ENCODE peak calls at places on chromosomes 4 and X, in ten cellular contexts. One of them, this sample, is unnamed.

GRCh38 chr4:179361978-179362486 is 1919.8 kb upstream of the AGA start:
- DNase-seq in astrocyte: no peak
- DNase-seq in effector CD4-positive, alpha-beta T cell: no peak
- DNase-seq in RWPE1: no peak
- DNase-seq in adipocyte: no peak
- DNase-seq in AG09319: no peak
- DNase-seq in GM13976: no peak
- DNase-seq in left colon: no peak
- DNase-seq in PC-3: no peak
- DNase-seq in kidney epithelial cell: no peak
- DNase-seq in this sample: no peak

GRCh38 chr4:22238742-22239141 is 277.1 kb downstream of the ADGRA3 start:
- DNase-seq in astrocyte: no peak
- DNase-seq in effector CD4-positive, alpha-beta T cell: no peak
- DNase-seq in RWPE1: no peak
- DNase-seq in adipocyte: no peak
- DNase-seq in AG09319: no peak
- DNase-seq in GM13976: no peak
- DNase-seq in left colon: peak
- DNase-seq in PC-3: no peak
- DNase-seq in kidney epithelial cell: no peak
- DNase-seq in this sample: peak

GRCh38 chr4:1192493-1193205 is 20.3 kb upstream of the SPON2 start:
- DNase-seq in astrocyte: no peak
- DNase-seq in effector CD4-positive, alpha-beta T cell: no peak
- DNase-seq in RWPE1: no peak
- DNase-seq in adipocyte: no peak
- DNase-seq in AG09319: no peak
- DNase-seq in GM13976: no peak
- DNase-seq in left colon: peak
- DNase-seq in PC-3: no peak
- DNase-seq in kidney epithelial cell: no peak
- DNase-seq in this sample: no peak

GRCh38 chr4:8539661-8540060 is 40.5 kb upstream of the GPR78 start:
- DNase-seq in astrocyte: no peak
- DNase-seq in effector CD4-positive, alpha-beta T cell: no peak
- DNase-seq in RWPE1: no peak
- DNase-seq in adipocyte: no peak
- DNase-seq in AG09319: no peak
- DNase-seq in GM13976: no peak
- DNase-seq in left colon: no peak
- DNase-seq in PC-3: no peak
- DNase-seq in kidney epithelial cell: no peak
- DNase-seq in this sample: no peak

GRCh38 chrX:111829345-111829744 is 46.6 kb upstream of the TRPC5OS start:
- DNase-seq in astrocyte: no peak
- DNase-seq in effector CD4-positive, alpha-beta T cell: no peak
- DNase-seq in RWPE1: no peak
- DNase-seq in adipocyte: no peak
- DNase-seq in AG09319: no peak
- DNase-seq in GM13976: no peak
- DNase-seq in left colon: no peak
- DNase-seq in PC-3: no peak
- DNase-seq in kidney epithelial cell: no peak
- DNase-seq in this sample: no peak

GRCh38 chrX:47644557-47645091 is 5.7 kb downstream of the ELK1 start:
- DNase-seq in astrocyte: no peak
- DNase-seq in effector CD4-positive, alpha-beta T cell: no peak
- DNase-seq in RWPE1: no peak
- DNase-seq in adipocyte: no peak
- DNase-seq in AG09319: no peak
- DNase-seq in GM13976: no peak
- DNase-seq in left colon: no peak
- DNase-seq in PC-3: peak
- DNase-seq in kidney epithelial cell: no peak
- DNase-seq in this sample: peak

GRCh38 chr4:188175288-188175687 is 36.0 kb downstream of the TRIML1 start:
- DNase-seq in astrocyte: no peak
- DNase-seq in effector CD4-positive, alpha-beta T cell: no peak
- DNase-seq in RWPE1: no peak
- DNase-seq in adipocyte: no peak
- DNase-seq in AG09319: no peak
- DNase-seq in GM13976: no peak
- DNase-seq in left colon: no peak
- DNase-seq in PC-3: peak
- DNase-seq in kidney epithelial cell: no peak
- DNase-seq in this sample: no peak

GRCh38 chr4:144288011-144288903 is 147.7 kb upstream of the GYPA start:
- DNase-seq in astrocyte: peak
- DNase-seq in effector CD4-positive, alpha-beta T cell: no peak
- DNase-seq in RWPE1: no peak
- DNase-seq in adipocyte: no peak
- DNase-seq in AG09319: no peak
- DNase-seq in GM13976: no peak
- DNase-seq in left colon: no peak
- DNase-seq in PC-3: no peak
- DNase-seq in kidney epithelial cell: no peak
- DNase-seq in this sample: no peak

GRCh38 chr4:14022428-14022827 is 394.9 kb upstream of the BOD1L1 start:
- DNase-seq in astrocyte: peak
- DNase-seq in effector CD4-positive, alpha-beta T cell: no peak
- DNase-seq in RWPE1: no peak
- DNase-seq in adipocyte: no peak
- DNase-seq in AG09319: no peak
- DNase-seq in GM13976: no peak
- DNase-seq in left colon: no peak
- DNase-seq in PC-3: no peak
- DNase-seq in kidney epithelial cell: peak
- DNase-seq in this sample: no peak

GRCh38 chr4:142534994-142535393 is 311.1 kb downstream of the INPP4B start:
- DNase-seq in astrocyte: no peak
- DNase-seq in effector CD4-positive, alpha-beta T cell: no peak
- DNase-seq in RWPE1: peak
- DNase-seq in adipocyte: peak
- DNase-seq in AG09319: no peak
- DNase-seq in GM13976: no peak
- DNase-seq in left colon: no peak
- DNase-seq in PC-3: peak
- DNase-seq in kidney epithelial cell: no peak
- DNase-seq in this sample: no peak

GRCh38 chr4:114386637-114387233 is 211.9 kb upstream of the UGT8 start:
- DNase-seq in astrocyte: peak
- DNase-seq in effector CD4-positive, alpha-beta T cell: no peak
- DNase-seq in RWPE1: peak
- DNase-seq in adipocyte: peak
- DNase-seq in AG09319: no peak
- DNase-seq in GM13976: peak
- DNase-seq in left colon: no peak
- DNase-seq in PC-3: peak
- DNase-seq in kidney epithelial cell: no peak
- DNase-seq in this sample: peak

GRCh38 chr4:10275696-10276095 is 159.1 kb upstream of the WDR1 start:
- DNase-seq in astrocyte: no peak
- DNase-seq in effector CD4-positive, alpha-beta T cell: no peak
- DNase-seq in RWPE1: no peak
- DNase-seq in adipocyte: no peak
- DNase-seq in AG09319: no peak
- DNase-seq in GM13976: no peak
- DNase-seq in left colon: no peak
- DNase-seq in PC-3: no peak
- DNase-seq in kidney epithelial cell: no peak
- DNase-seq in this sample: no peak

GRCh38 chr4:26227827-26228226 is 93.0 kb upstream of the RBPJ start:
- DNase-seq in astrocyte: no peak
- DNase-seq in effector CD4-positive, alpha-beta T cell: no peak
- DNase-seq in RWPE1: no peak
- DNase-seq in adipocyte: no peak
- DNase-seq in AG09319: no peak
- DNase-seq in GM13976: no peak
- DNase-seq in left colon: no peak
- DNase-seq in PC-3: no peak
- DNase-seq in kidney epithelial cell: no peak
- DNase-seq in this sample: no peak

GRCh38 chrX:133935096-133935495 is 50.3 kb downstream of the GPC3 start:
- DNase-seq in astrocyte: no peak
- DNase-seq in effector CD4-positive, alpha-beta T cell: no peak
- DNase-seq in RWPE1: no peak
- DNase-seq in adipocyte: no peak
- DNase-seq in AG09319: no peak
- DNase-seq in GM13976: no peak
- DNase-seq in left colon: no peak
- DNase-seq in PC-3: no peak
- DNase-seq in kidney epithelial cell: no peak
- DNase-seq in this sample: no peak

GRCh38 chrX:3178329-3178728 is 137.1 kb downstream of the ARSF start:
- DNase-seq in astrocyte: no peak
- DNase-seq in effector CD4-positive, alpha-beta T cell: no peak
- DNase-seq in RWPE1: no peak
- DNase-seq in adipocyte: no peak
- DNase-seq in AG09319: no peak
- DNase-seq in GM13976: no peak
- DNase-seq in left colon: no peak
- DNase-seq in PC-3: no peak
- DNase-seq in kidney epithelial cell: no peak
- DNase-seq in this sample: no peak

GRCh38 chr4:16914208-16914607 is 15.8 kb upstream of the LDB2 start:
- DNase-seq in astrocyte: peak
- DNase-seq in effector CD4-positive, alpha-beta T cell: no peak
- DNase-seq in RWPE1: no peak
- DNase-seq in adipocyte: peak
- DNase-seq in AG09319: no peak
- DNase-seq in GM13976: no peak
- DNase-seq in left colon: no peak
- DNase-seq in PC-3: no peak
- DNase-seq in kidney epithelial cell: no peak
- DNase-seq in this sample: no peak

GRCh38 chr4:155653052-155653451 is 13.6 kb upstream of the GUCY1A1 start:
- DNase-seq in astrocyte: no peak
- DNase-seq in effector CD4-positive, alpha-beta T cell: no peak
- DNase-seq in RWPE1: no peak
- DNase-seq in adipocyte: no peak
- DNase-seq in AG09319: no peak
- DNase-seq in GM13976: no peak
- DNase-seq in left colon: no peak
- DNase-seq in PC-3: no peak
- DNase-seq in kidney epithelial cell: no peak
- DNase-seq in this sample: no peak

GRCh38 chr4:145564540-145564939 is 54.6 kb upstream of the MMAA start:
- DNase-seq in astrocyte: no peak
- DNase-seq in effector CD4-positive, alpha-beta T cell: no peak
- DNase-seq in RWPE1: no peak
- DNase-seq in adipocyte: no peak
- DNase-seq in AG09319: no peak
- DNase-seq in GM13976: no peak
- DNase-seq in left colon: no peak
- DNase-seq in PC-3: no peak
- DNase-seq in kidney epithelial cell: no peak
- DNase-seq in this sample: no peak

This sample was measured in HEK293T.